ENCODE peak calls at places on chromosomes 4 and X, in ten cellular contexts. H is psoas muscle; R is NCI-H1092 treated with DMSO at 0.1 percent for 48 hours; N is smooth muscle cell of the brain vasculature; S is A549; C is iPS DF 19.7; F is Kasumi-1; E is A673; D is activated CD8-positive, alpha-beta memory T cell treated with anti-CD3 and anti-CD28 coated beads, Interleukin-2, amount 50 U/mL, for 48 hours; O is endothelial cell. W is an unnamed sample.

GRCh38 chrX:1205681-1206611 is 6.5 kb downstream of the CRLF2 start:
- DNase-seq in H (no peak), R (no peak), N (peak), S (peak), C (peak), F (no peak), E (peak), D (peak), O (no peak), W (peak)

GRCh38 chrX:138519296-138519695 is 192.2 kb downstream of the FGF13 start:
- DNase-seq in H (no peak), R (peak), N (no peak), S (no peak), C (no peak), F (no peak), E (peak), D (no peak), O (peak), W (no peak)

GRCh38 chr4:61638600-61638999 is 438.5 kb downstream of the ADGRL3 start:
- DNase-seq in H (no peak), R (no peak), N (no peak), S (no peak), C (no peak), F (no peak), E (no peak), D (no peak), O (no peak), W (no peak)

GRCh38 chr4:139903845-139904244 is 238.2 kb downstream of the MGST2 start:
- DNase-seq in H (no peak), R (no peak), N (no peak), S (no peak), C (no peak), F (no peak), E (no peak), D (no peak), O (no peak), W (no peak)

GRCh38 chr4:48093949-48094550 is 40.0 kb downstream of the TXK start:
- DNase-seq in H (no peak), R (no peak), N (no peak), S (peak), C (no peak), F (no peak), E (peak), D (peak), O (no peak), W (no peak)

GRCh38 chr4:3313556-3314228 is 20.9 kb downstream of the RGS12 start:
- DNase-seq in H (no peak), R (no peak), N (no peak), S (no peak), C (no peak), F (no peak), E (no peak), D (peak), O (no peak), W (no peak)

GRCh38 chr4:142703694-142704309 is 142.3 kb downstream of the INPP4B start:
- DNase-seq in H (no peak), R (no peak), N (no peak), S (no peak), C (no peak), F (peak), E (no peak), D (no peak), O (no peak), W (no peak)

GRCh38 chr4:163610642-163611041 is 116.2 kb downstream of the TMA16 start:
- DNase-seq in H (no peak), R (no peak), N (no peak), S (no peak), C (no peak), F (no peak), E (no peak), D (no peak), O (no peak), W (peak)

GRCh38 chr4:57020467-57021101 is 41.9 kb downstream of the POLR2B start:
- DNase-seq in H (no peak), R (no peak), N (no peak), S (no peak), C (no peak), F (no peak), E (peak), D (no peak), O (no peak), W (no peak)

GRCh38 chr4:145406970-145407369 is 74.7 kb upstream of the SMAD1 start:
- DNase-seq in H (no peak), R (no peak), N (no peak), S (no peak), C (no peak), F (no peak), E (no peak), D (no peak), O (no peak), W (no peak)

W was measured in NAMALWA.